ENCODE peak calls at places on chromosomes 1 and 21, in six cellular contexts. One of them, this sample, is unnamed.

GRCh38 chr1:15952317-15953258 is 23.3 kb downstream of the ZBTB17 start:
- DNase-seq in AG09319: no peak
- DNase-seq in fibroblast of mammary gland: peak; percentile 96
- DNase-seq in stimulated activated CD8-positive, alpha-beta memory T cell treated with anti-CD3 and anti-CD28 coated beads, Interleukin-2, amount 100 ng/mL, for 48 hours: no peak
- DNase-seq in T-helper 2 cell: no peak
- DNase-seq in activated T-cell treated with anti-CD3 and anti-CD28 coated beads, Interleukin-2, amount 50 U/mL, for 72 hours: peak; percentile 70
- DNase-seq in this sample: peak; percentile 98

GRCh38 chr1:114482585-114482984 is 28.4 kb downstream of the TRIM33 start:
- DNase-seq in stimulated activated CD8-positive, alpha-beta memory T cell treated with anti-CD3 and anti-CD28 coated beads, Interleukin-2, amount 100 ng/mL, for 48 hours: no peak
- DNase-seq in T-helper 2 cell: no peak
- DNase-seq in activated T-cell treated with anti-CD3 and anti-CD28 coated beads, Interleukin-2, amount 50 U/mL, for 72 hours: no peak
- DNase-seq in AG09319: no peak
- DNase-seq in fibroblast of mammary gland: no peak
- DNase-seq in this sample: no peak

GRCh38 chr1:228198977-228199590 is 8.8 kb upstream of the OBSCN start:
- DNase-seq in fibroblast of mammary gland: peak; percentile 14
- DNase-seq in T-helper 2 cell: no peak
- DNase-seq in stimulated activated CD8-positive, alpha-beta memory T cell treated with anti-CD3 and anti-CD28 coated beads, Interleukin-2, amount 100 ng/mL, for 48 hours: no peak
- DNase-seq in AG09319: no peak
- DNase-seq in activated T-cell treated with anti-CD3 and anti-CD28 coated beads, Interleukin-2, amount 50 U/mL, for 72 hours: no peak
- DNase-seq in this sample: peak; percentile 41

GRCh38 chr21:44439211-44439600 is 16.1 kb upstream of the LRRC3 start:
- DNase-seq in activated T-cell treated with anti-CD3 and anti-CD28 coated beads, Interleukin-2, amount 50 U/mL, for 72 hours: no peak
- DNase-seq in fibroblast of mammary gland: no peak
- DNase-seq in stimulated activated CD8-positive, alpha-beta memory T cell treated with anti-CD3 and anti-CD28 coated beads, Interleukin-2, amount 100 ng/mL, for 48 hours: no peak
- DNase-seq in AG09319: no peak
- DNase-seq in T-helper 2 cell: no peak
- DNase-seq in this sample: no peak

GRCh38 chr1:2380816-2381591 is 10.3 kb downstream of the MORN1 start:
- DNase-seq in stimulated activated CD8-positive, alpha-beta memory T cell treated with anti-CD3 and anti-CD28 coated beads, Interleukin-2, amount 100 ng/mL, for 48 hours: no peak
- DNase-seq in AG09319: no peak
- DNase-seq in activated T-cell treated with anti-CD3 and anti-CD28 coated beads, Interleukin-2, amount 50 U/mL, for 72 hours: no peak
- DNase-seq in T-helper 2 cell: no peak
- DNase-seq in fibroblast of mammary gland: no peak
- DNase-seq in this sample: no peak

GRCh38 chr21:36433011-36433709 is 46.8 kb downstream of the CLDN14 start:
- DNase-seq in fibroblast of mammary gland: no peak
- DNase-seq in stimulated activated CD8-positive, alpha-beta memory T cell treated with anti-CD3 and anti-CD28 coated beads, Interleukin-2, amount 100 ng/mL, for 48 hours: no peak
- DNase-seq in activated T-cell treated with anti-CD3 and anti-CD28 coated beads, Interleukin-2, amount 50 U/mL, for 72 hours: no peak
- DNase-seq in T-helper 2 cell: no peak
- DNase-seq in AG09319: no peak
- DNase-seq in this sample: no peak

GRCh38 chr21:35953570-35953969 is 106.8 kb downstream of the SETD4 start:
- DNase-seq in stimulated activated CD8-positive, alpha-beta memory T cell treated with anti-CD3 and anti-CD28 coated beads, Interleukin-2, amount 100 ng/mL, for 48 hours: no peak
- DNase-seq in fibroblast of mammary gland: no peak
- DNase-seq in activated T-cell treated with anti-CD3 and anti-CD28 coated beads, Interleukin-2, amount 50 U/mL, for 72 hours: no peak
- DNase-seq in AG09319: no peak
- DNase-seq in T-helper 2 cell: no peak
- DNase-seq in this sample: no peak

GRCh38 chr1:70528591-70529333 is 117.7 kb downstream of the CTH start:
- DNase-seq in fibroblast of mammary gland: peak; percentile 42
- DNase-seq in T-helper 2 cell: no peak
- DNase-seq in stimulated activated CD8-positive, alpha-beta memory T cell treated with anti-CD3 and anti-CD28 coated beads, Interleukin-2, amount 100 ng/mL, for 48 hours: no peak
- DNase-seq in AG09319: no peak
- DNase-seq in activated T-cell treated with anti-CD3 and anti-CD28 coated beads, Interleukin-2, amount 50 U/mL, for 72 hours: peak; percentile 6
- DNase-seq in this sample: peak; percentile 59

GRCh38 chr1:110786802-110787327 is 86.1 kb upstream of the CD53 start:
- DNase-seq in AG09319: no peak
- DNase-seq in stimulated activated CD8-positive, alpha-beta memory T cell treated with anti-CD3 and anti-CD28 coated beads, Interleukin-2, amount 100 ng/mL, for 48 hours: no peak
- DNase-seq in T-helper 2 cell: no peak
- DNase-seq in fibroblast of mammary gland: no peak
- DNase-seq in activated T-cell treated with anti-CD3 and anti-CD28 coated beads, Interleukin-2, amount 50 U/mL, for 72 hours: no peak
- DNase-seq in this sample: no peak

GRCh38 chr1:9270290-9270900 is 22.3 kb upstream of the SPSB1 start:
- DNase-seq in stimulated activated CD8-positive, alpha-beta memory T cell treated with anti-CD3 and anti-CD28 coated beads, Interleukin-2, amount 100 ng/mL, for 48 hours: no peak
- DNase-seq in activated T-cell treated with anti-CD3 and anti-CD28 coated beads, Interleukin-2, amount 50 U/mL, for 72 hours: no peak
- DNase-seq in T-helper 2 cell: no peak
- DNase-seq in AG09319: no peak
- DNase-seq in fibroblast of mammary gland: no peak
- DNase-seq in this sample: peak; percentile 60

GRCh38 chr1:48859429-48859828 is 82.7 kb upstream of the BEND5 start:
- DNase-seq in fibroblast of mammary gland: peak; percentile 89
- DNase-seq in stimulated activated CD8-positive, alpha-beta memory T cell treated with anti-CD3 and anti-CD28 coated beads, Interleukin-2, amount 100 ng/mL, for 48 hours: no peak
- DNase-seq in AG09319: no peak
- DNase-seq in activated T-cell treated with anti-CD3 and anti-CD28 coated beads, Interleukin-2, amount 50 U/mL, for 72 hours: no peak
- DNase-seq in T-helper 2 cell: no peak
- DNase-seq in this sample: peak; percentile 80

GRCh38 chr1:66055092-66055491 is 262.4 kb downstream of the PDE4B start:
- DNase-seq in AG09319: no peak
- DNase-seq in activated T-cell treated with anti-CD3 and anti-CD28 coated beads, Interleukin-2, amount 50 U/mL, for 72 hours: no peak
- DNase-seq in T-helper 2 cell: no peak
- DNase-seq in fibroblast of mammary gland: no peak
- DNase-seq in stimulated activated CD8-positive, alpha-beta memory T cell treated with anti-CD3 and anti-CD28 coated beads, Interleukin-2, amount 100 ng/mL, for 48 hours: no peak
- DNase-seq in this sample: no peak

GRCh38 chr1:160866001-160866704 is 3.5 kb upstream of the CD244 start:
- DNase-seq in T-helper 2 cell: no peak
- DNase-seq in fibroblast of mammary gland: no peak
- DNase-seq in AG09319: no peak
- DNase-seq in stimulated activated CD8-positive, alpha-beta memory T cell treated with anti-CD3 and anti-CD28 coated beads, Interleukin-2, amount 100 ng/mL, for 48 hours: no peak
- DNase-seq in activated T-cell treated with anti-CD3 and anti-CD28 coated beads, Interleukin-2, amount 50 U/mL, for 72 hours: no peak
- DNase-seq in this sample: no peak

GRCh38 chr1:61851849-61852692 is 109.8 kb downstream of the PATJ start:
- DNase-seq in AG09319: peak; percentile 51
- DNase-seq in T-helper 2 cell: no peak
- DNase-seq in activated T-cell treated with anti-CD3 and anti-CD28 coated beads, Interleukin-2, amount 50 U/mL, for 72 hours: no peak
- DNase-seq in stimulated activated CD8-positive, alpha-beta memory T cell treated with anti-CD3 and anti-CD28 coated beads, Interleukin-2, amount 100 ng/mL, for 48 hours: no peak
- DNase-seq in fibroblast of mammary gland: peak; percentile 83
- DNase-seq in this sample: peak; percentile 81

GRCh38 chr1:171794085-171794484 is 12.6 kb downstream of the METTL13 start:
- DNase-seq in T-helper 2 cell: no peak
- DNase-seq in activated T-cell treated with anti-CD3 and anti-CD28 coated beads, Interleukin-2, amount 50 U/mL, for 72 hours: peak; percentile 73
- DNase-seq in fibroblast of mammary gland: peak; percentile 89
- DNase-seq in stimulated activated CD8-positive, alpha-beta memory T cell treated with anti-CD3 and anti-CD28 coated beads, Interleukin-2, amount 100 ng/mL, for 48 hours: peak; percentile 30
- DNase-seq in AG09319: no peak
- DNase-seq in this sample: peak; percentile 88

GRCh38 chr1:2840036-2840809 is 38.7 kb upstream of the TTC34 start:
- DNase-seq in T-helper 2 cell: no peak
- DNase-seq in AG09319: no peak
- DNase-seq in fibroblast of mammary gland: no peak
- DNase-seq in stimulated activated CD8-positive, alpha-beta memory T cell treated with anti-CD3 and anti-CD28 coated beads, Interleukin-2, amount 100 ng/mL, for 48 hours: peak; percentile 41
- DNase-seq in activated T-cell treated with anti-CD3 and anti-CD28 coated beads, Interleukin-2, amount 50 U/mL, for 72 hours: peak; percentile 63
- DNase-seq in this sample: no peak

GRCh38 chr1:110370827-110371226 is 20.0 kb downstream of the SLC16A4 start:
- DNase-seq in T-helper 2 cell: no peak
- DNase-seq in stimulated activated CD8-positive, alpha-beta memory T cell treated with anti-CD3 and anti-CD28 coated beads, Interleukin-2, amount 100 ng/mL, for 48 hours: no peak
- DNase-seq in AG09319: no peak
- DNase-seq in fibroblast of mammary gland: peak; percentile 77
- DNase-seq in activated T-cell treated with anti-CD3 and anti-CD28 coated beads, Interleukin-2, amount 50 U/mL, for 72 hours: peak; percentile 27
- DNase-seq in this sample: peak; percentile 91

GRCh38 chr1:240562111-240562590 is 49.8 kb downstream of the GREM2 start:
- DNase-seq in T-helper 2 cell: no peak
- DNase-seq in AG09319: no peak
- DNase-seq in activated T-cell treated with anti-CD3 and anti-CD28 coated beads, Interleukin-2, amount 50 U/mL, for 72 hours: no peak
- DNase-seq in fibroblast of mammary gland: peak; percentile 70
- DNase-seq in stimulated activated CD8-positive, alpha-beta memory T cell treated with anti-CD3 and anti-CD28 coated beads, Interleukin-2, amount 100 ng/mL, for 48 hours: no peak
- DNase-seq in this sample: peak; percentile 51

GRCh38 chr1:154445040-154445472 is 39.9 kb downstream of the IL6R start:
- DNase-seq in T-helper 2 cell: no peak
- DNase-seq in stimulated activated CD8-positive, alpha-beta memory T cell treated with anti-CD3 and anti-CD28 coated beads, Interleukin-2, amount 100 ng/mL, for 48 hours: no peak
- DNase-seq in AG09319: no peak
- DNase-seq in fibroblast of mammary gland: peak; percentile 75
- DNase-seq in activated T-cell treated with anti-CD3 and anti-CD28 coated beads, Interleukin-2, amount 50 U/mL, for 72 hours: peak; percentile 62
- DNase-seq in this sample: peak; percentile 90

GRCh38 chr1:172383541-172383940 is 36.9 kb upstream of the C1orf105 start:
- DNase-seq in fibroblast of mammary gland: peak; percentile 57
- DNase-seq in activated T-cell treated with anti-CD3 and anti-CD28 coated beads, Interleukin-2, amount 50 U/mL, for 72 hours: no peak
- DNase-seq in T-helper 2 cell: no peak
- DNase-seq in AG09319: no peak
- DNase-seq in stimulated activated CD8-positive, alpha-beta memory T cell treated with anti-CD3 and anti-CD28 coated beads, Interleukin-2, amount 100 ng/mL, for 48 hours: no peak
- DNase-seq in this sample: peak; percentile 75

GRCh38 chr1:53330819-53331218 is 2.9 kb upstream of the LRP8 start:
- DNase-seq in activated T-cell treated with anti-CD3 and anti-CD28 coated beads, Interleukin-2, amount 50 U/mL, for 72 hours: no peak
- DNase-seq in T-helper 2 cell: no peak
- DNase-seq in AG09319: no peak
- DNase-seq in fibroblast of mammary gland: no peak
- DNase-seq in stimulated activated CD8-positive, alpha-beta memory T cell treated with anti-CD3 and anti-CD28 coated beads, Interleukin-2, amount 100 ng/mL, for 48 hours: no peak
- DNase-seq in this sample: no peak

GRCh38 chr1:109425902-109426277 is 358 bp downstream of the PSMA5 start:
- DNase-seq in T-helper 2 cell: no peak
- DNase-seq in AG09319: no peak
- DNase-seq in fibroblast of mammary gland: peak; percentile 56
- DNase-seq in activated T-cell treated with anti-CD3 and anti-CD28 coated beads, Interleukin-2, amount 50 U/mL, for 72 hours: peak; percentile 83
- DNase-seq in stimulated activated CD8-positive, alpha-beta memory T cell treated with anti-CD3 and anti-CD28 coated beads, Interleukin-2, amount 100 ng/mL, for 48 hours: peak; percentile 58
- DNase-seq in this sample: peak; percentile 89

GRCh38 chr1:30068787-30069472 is 654.5 kb downstream of the MATN1 start:
- DNase-seq in T-helper 2 cell: no peak
- DNase-seq in AG09319: no peak
- DNase-seq in stimulated activated CD8-positive, alpha-beta memory T cell treated with anti-CD3 and anti-CD28 coated beads, Interleukin-2, amount 100 ng/mL, for 48 hours: no peak
- DNase-seq in activated T-cell treated with anti-CD3 and anti-CD28 coated beads, Interleukin-2, amount 50 U/mL, for 72 hours: no peak
- DNase-seq in fibroblast of mammary gland: no peak
- DNase-seq in this sample: no peak

GRCh38 chr1:63967901-63968300 is 194.1 kb downstream of the ROR1 start:
- DNase-seq in AG09319: no peak
- DNase-seq in fibroblast of mammary gland: no peak
- DNase-seq in activated T-cell treated with anti-CD3 and anti-CD28 coated beads, Interleukin-2, amount 50 U/mL, for 72 hours: no peak
- DNase-seq in T-helper 2 cell: no peak
- DNase-seq in stimulated activated CD8-positive, alpha-beta memory T cell treated with anti-CD3 and anti-CD28 coated beads, Interleukin-2, amount 100 ng/mL, for 48 hours: no peak
- DNase-seq in this sample: peak; percentile 7

GRCh38 chr1:31549807-31550620 is 26.3 kb upstream of the TINAGL1 start:
- DNase-seq in AG09319: no peak
- DNase-seq in fibroblast of mammary gland: peak; percentile 17
- DNase-seq in T-helper 2 cell: no peak
- DNase-seq in activated T-cell treated with anti-CD3 and anti-CD28 coated beads, Interleukin-2, amount 50 U/mL, for 72 hours: no peak
- DNase-seq in stimulated activated CD8-positive, alpha-beta memory T cell treated with anti-CD3 and anti-CD28 coated beads, Interleukin-2, amount 100 ng/mL, for 48 hours: no peak
- DNase-seq in this sample: peak; percentile 41

GRCh38 chr1:212515329-212515760 is 82.6 kb downstream of the NENF start:
- DNase-seq in AG09319: no peak
- DNase-seq in T-helper 2 cell: no peak
- DNase-seq in fibroblast of mammary gland: no peak
- DNase-seq in activated T-cell treated with anti-CD3 and anti-CD28 coated beads, Interleukin-2, amount 50 U/mL, for 72 hours: no peak
- DNase-seq in stimulated activated CD8-positive, alpha-beta memory T cell treated with anti-CD3 and anti-CD28 coated beads, Interleukin-2, amount 100 ng/mL, for 48 hours: no peak
- DNase-seq in this sample: no peak

GRCh38 chr21:32371913-32372314 is 20.9 kb downstream of the URB1 start:
- DNase-seq in AG09319: peak; percentile 64
- DNase-seq in stimulated activated CD8-positive, alpha-beta memory T cell treated with anti-CD3 and anti-CD28 coated beads, Interleukin-2, amount 100 ng/mL, for 48 hours: no peak
- DNase-seq in T-helper 2 cell: no peak
- DNase-seq in activated T-cell treated with anti-CD3 and anti-CD28 coated beads, Interleukin-2, amount 50 U/mL, for 72 hours: peak; percentile 11
- DNase-seq in fibroblast of mammary gland: peak; percentile 87
- DNase-seq in this sample: peak; percentile 84

GRCh38 chr1:3787347-3787710 is 9.0 kb downstream of the LRRC47 start:
- DNase-seq in AG09319: no peak
- DNase-seq in stimulated activated CD8-positive, alpha-beta memory T cell treated with anti-CD3 and anti-CD28 coated beads, Interleukin-2, amount 100 ng/mL, for 48 hours: peak; percentile 40
- DNase-seq in activated T-cell treated with anti-CD3 and anti-CD28 coated beads, Interleukin-2, amount 50 U/mL, for 72 hours: peak; percentile 53
- DNase-seq in fibroblast of mammary gland: no peak
- DNase-seq in T-helper 2 cell: no peak
- DNase-seq in this sample: no peak

GRCh38 chr1:112064344-112064743 is 74.9 kb upstream of the KCND3 start:
- DNase-seq in T-helper 2 cell: no peak
- DNase-seq in activated T-cell treated with anti-CD3 and anti-CD28 coated beads, Interleukin-2, amount 50 U/mL, for 72 hours: no peak
- DNase-seq in stimulated activated CD8-positive, alpha-beta memory T cell treated with anti-CD3 and anti-CD28 coated beads, Interleukin-2, amount 100 ng/mL, for 48 hours: no peak
- DNase-seq in AG09319: no peak
- DNase-seq in fibroblast of mammary gland: no peak
- DNase-seq in this sample: no peak

GRCh38 chr1:39653546-39654031 is 14.1 kb upstream of the HEYL start:
- DNase-seq in AG09319: peak; percentile 50
- DNase-seq in fibroblast of mammary gland: peak; percentile 83
- DNase-seq in stimulated activated CD8-positive, alpha-beta memory T cell treated with anti-CD3 and anti-CD28 coated beads, Interleukin-2, amount 100 ng/mL, for 48 hours: peak; percentile 64
- DNase-seq in T-helper 2 cell: peak; percentile 37
- DNase-seq in activated T-cell treated with anti-CD3 and anti-CD28 coated beads, Interleukin-2, amount 50 U/mL, for 72 hours: peak; percentile 79
- DNase-seq in this sample: peak; percentile 83

GRCh38 chr1:118948351-118948750 is 39.8 kb downstream of the TBX15 start:
- DNase-seq in fibroblast of mammary gland: peak; percentile 57
- DNase-seq in AG09319: no peak
- DNase-seq in T-helper 2 cell: no peak
- DNase-seq in activated T-cell treated with anti-CD3 and anti-CD28 coated beads, Interleukin-2, amount 50 U/mL, for 72 hours: no peak
- DNase-seq in stimulated activated CD8-positive, alpha-beta memory T cell treated with anti-CD3 and anti-CD28 coated beads, Interleukin-2, amount 100 ng/mL, for 48 hours: no peak
- DNase-seq in this sample: peak; percentile 33